ENCODE peak calls at places on chromosomes 11 and 22, in four cellular contexts. E, K, M and A are unnamed samples.

GRCh38 chr11:114075891-114076441 is 16.5 kb downstream of the ZBTB16 start:
- DNase-seq in E (no peak), K (peak; percentile 61), M (no peak), A (peak; percentile 6)

GRCh38 chr11:45178890-45179663 is 32.6 kb downstream of the PRDM11 start:
- DNase-seq in E (no peak), K (no peak), M (no peak), A (no peak)

GRCh38 chr11:62508336-62509058 is 38.1 kb downstream of the AHNAK start:
- DNase-seq in E (peak; percentile 43), K (peak; percentile 72), M (no peak), A (peak; percentile 39)

GRCh38 chr11:112958670-112959069 is 2.5 kb upstream of the NCAM1 start:
- DNase-seq in E (no peak), K (no peak), M (no peak), A (no peak)

GRCh38 chr11:27421819-27422494 is 50.6 kb downstream of the LGR4 start:
- DNase-seq in E (no peak), K (no peak), M (no peak), A (no peak)

GRCh38 chr11:14184548-14184947 is 174.4 kb downstream of the RRAS2 start:
- DNase-seq in E (no peak), K (no peak), M (no peak), A (no peak)

GRCh38 chr11:131099013-131099412 is 182.7 kb upstream of the SNX19 start:
- DNase-seq in E (no peak), K (no peak), M (no peak), A (no peak)

GRCh38 chr11:12264361-12264760 is 113.0 kb upstream of the PARVA start:
- DNase-seq in E (no peak), K (no peak), M (no peak), A (no peak)

GRCh38 chr11:115459563-115459962 is 44.7 kb downstream of the CADM1 start:
- DNase-seq in E (no peak), K (no peak), M (no peak), A (no peak)

GRCh38 chr11:63813563-63814382 is 517 bp downstream of the SPINDOC start:
- DNase-seq in E (no peak), K (peak; percentile 56), M (no peak), A (no peak)

GRCh38 chr11:28835317-28835716 is 727.1 kb downstream of the METTL15 start:
- DNase-seq in E (no peak), K (no peak), M (no peak), A (no peak)
- TF ChIP-seq EGR1 in E (no peak), K (no peak), M (no peak), A (no peak)

GRCh38 chr22:19434829-19435580 is 2.7 kb downstream of the MRPL40 start:
- DNase-seq in E (no peak), K (no peak), M (no peak), A (no peak)

GRCh38 chr22:19432092-19432844 is at the start of gene MRPL40:
- DNase-seq in E (no peak), K (peak; percentile 100), M (peak; percentile 76), A (peak; percentile 85)

GRCh38 chr22:19431641-19432091 is at the start of gene HIRA:
- DNase-seq in E (no peak), K (peak; percentile 98), M (no peak), A (peak; percentile 53)

GRCh38 chr22:19429950-19430889 is 1.3 kb downstream of the HIRA start:
- DNase-seq in E (no peak), K (peak; percentile 93), M (no peak), A (no peak)

DNA sequence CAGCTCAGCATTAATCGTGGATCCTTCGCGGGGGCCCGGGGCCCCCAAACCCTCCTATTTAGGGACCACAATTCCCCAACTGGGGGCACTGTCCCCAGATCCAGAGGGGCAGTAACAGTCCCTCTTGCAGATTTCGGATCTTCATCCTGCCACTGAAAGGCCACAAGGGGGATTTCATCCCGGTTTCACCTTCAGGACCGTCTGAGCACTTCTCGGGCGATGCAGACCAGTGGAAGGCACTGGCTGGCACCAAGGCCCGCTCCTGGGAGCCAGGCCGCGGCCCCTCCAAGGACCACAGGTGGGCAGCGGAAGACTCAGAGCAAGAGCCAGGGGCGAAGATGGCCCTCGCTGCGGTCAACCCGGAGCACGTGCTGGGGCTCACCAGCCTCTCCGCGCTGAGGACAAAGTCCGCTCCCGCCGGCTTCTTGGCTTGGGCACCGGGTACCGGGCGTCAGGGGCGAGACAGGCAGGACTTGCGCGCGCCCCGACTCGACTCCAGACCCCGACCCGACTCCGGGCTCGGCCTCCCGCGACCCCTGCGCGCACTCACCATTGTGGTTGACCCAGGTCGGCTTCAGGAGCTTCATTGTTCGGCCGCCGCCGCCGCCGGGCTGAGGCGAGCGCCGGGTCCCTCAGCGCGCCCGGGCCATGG is 517 bp downstream of the HIRA start:
- DNase-seq in E (no peak), K (peak; percentile 82), M (no peak), A (no peak)
- TF ChIP-seq EGR1 in E (no peak), K (no peak), M (no peak), A (no peak)

GRCh38 chr22:42343551-42344081 is 73.2 kb upstream of the TCF20 start:
- DNase-seq in E (no peak), K (peak; percentile 19), M (no peak), A (no peak)
- TF ChIP-seq EGR1 in E (no peak), K (no peak), M (no peak), A (no peak)

DNA sequence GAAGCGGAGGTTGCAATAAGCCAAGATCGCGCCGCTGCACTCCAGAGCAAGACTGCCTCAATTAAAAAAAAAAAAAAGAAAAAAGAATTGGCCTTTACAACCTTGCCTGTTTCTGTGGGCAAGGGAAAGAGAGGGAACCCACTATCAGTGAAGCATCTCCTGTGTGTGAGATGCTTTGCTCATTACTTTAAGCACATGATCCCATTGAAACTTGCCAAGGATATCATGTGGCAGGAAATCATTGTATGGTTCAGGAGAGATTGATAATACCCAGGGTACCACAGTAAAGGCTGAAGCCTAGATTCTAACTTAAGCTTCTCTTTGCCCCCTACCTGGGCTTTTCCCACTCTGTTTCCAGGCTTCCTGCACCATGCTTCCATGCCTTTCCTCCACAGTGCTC is 3.6 kb downstream of the LDLRAD3 start:
- DNase-seq in E (no peak), K (no peak), M (no peak), A (no peak)
- TF ChIP-seq EGR1 in E (no peak), K (no peak), M (no peak), A (no peak)

DNA sequence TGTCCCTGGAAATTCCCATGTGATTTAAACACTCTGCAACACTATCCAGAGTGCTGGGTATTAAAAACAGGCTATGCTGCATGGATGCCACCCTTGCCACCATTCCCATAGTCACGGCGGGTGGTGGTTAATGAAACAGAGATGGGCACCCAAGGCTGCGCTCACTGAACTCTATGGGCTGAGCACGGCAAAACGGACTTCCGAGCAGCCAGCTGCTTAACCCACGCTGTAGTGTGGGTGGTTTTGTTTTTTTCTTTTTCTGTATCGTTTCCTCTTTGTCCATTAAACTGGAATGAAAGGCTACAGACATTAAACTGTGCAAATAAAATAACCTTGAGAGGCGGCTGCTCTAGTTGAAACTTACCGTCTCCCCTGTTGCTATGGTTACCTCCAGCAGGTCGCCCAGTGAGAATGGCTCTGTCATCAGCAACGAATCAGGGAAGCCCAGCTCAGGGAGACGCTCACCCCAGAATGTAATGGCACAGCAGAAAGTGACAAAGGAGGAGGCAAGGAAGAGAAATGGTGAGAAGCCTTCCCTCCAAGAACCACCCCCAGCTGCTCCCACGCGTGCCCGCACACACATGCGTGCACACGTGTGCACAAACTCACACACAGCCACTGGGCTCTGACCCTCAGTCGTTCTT is 102.1 kb downstream of the C11orf91 start:
- DNase-seq in E (no peak), K (no peak), M (no peak), A (no peak)
- TF ChIP-seq EGR1 in E (no peak), K (no peak), M (no peak), A (no peak)

DNA sequence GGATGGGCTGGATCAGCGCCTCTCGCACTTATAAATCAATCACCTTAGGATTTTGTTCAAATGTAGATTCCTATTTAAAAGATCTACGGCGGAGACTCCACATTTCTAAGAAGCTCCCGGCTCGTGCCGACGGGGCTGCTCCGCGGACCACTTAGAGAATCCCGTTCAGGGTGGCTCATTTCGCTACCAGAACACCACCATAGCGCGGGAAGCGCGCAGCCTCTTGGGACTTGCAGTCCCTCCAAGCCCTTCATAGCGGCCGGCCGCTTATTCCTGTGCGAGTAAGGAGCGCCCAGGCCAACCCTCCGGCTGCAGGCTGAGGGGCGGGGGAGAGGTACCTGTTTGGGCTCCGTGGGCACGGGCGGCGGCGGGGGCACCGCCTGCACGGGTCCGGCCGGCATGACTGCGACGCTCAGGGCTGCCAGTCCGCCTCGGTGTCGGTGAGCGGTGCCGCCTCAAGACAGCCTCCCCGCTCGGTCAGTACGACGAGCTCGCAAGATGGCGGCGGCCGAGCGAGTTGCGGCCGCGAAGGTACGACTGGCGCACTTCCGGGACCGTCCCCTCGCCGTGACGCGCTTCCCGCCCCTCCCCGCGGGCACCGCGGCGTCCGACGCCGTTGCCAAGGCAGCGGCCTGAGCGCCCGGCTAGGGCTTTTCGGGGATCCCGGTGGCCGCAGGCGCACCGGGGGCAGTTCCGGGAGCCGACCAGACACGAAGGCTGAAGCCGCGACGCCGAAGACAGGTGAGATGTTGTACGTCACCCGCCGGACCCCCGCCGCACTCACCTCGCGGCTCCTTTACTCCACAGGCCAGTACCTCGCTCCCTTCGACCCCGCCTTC is at the start of the genes CCDC157 and SF3A1:
- DNase-seq in E (peak; percentile 72), K (peak; percentile 88), M (peak; percentile 56), A (peak; percentile 59)
- TF ChIP-seq EGR1 in E (no peak), K (no peak), M (no peak), A (peak; percentile 43)

GRCh38 chr11:7098235-7098832 is 9.5 kb downstream of the RBMXL2 start:
- DNase-seq in E (no peak), K (peak; percentile 67), M (peak; percentile 40), A (peak; percentile 50)
- TF ChIP-seq EGR1 in E (no peak), K (no peak), M (no peak), A (no peak)